ENCODE peak calls at places on chromosome 15, in five cellular contexts. V, J, Y, W and T are unnamed samples.

GRCh38 chr15:58962662-58963565 is 24.5 kb upstream of the RNF111 start:
- DNase-seq in J (no peak), Y (no peak), V (no peak), W (peak; percentile 73), T (no peak)

GRCh38 chr15:67782592-67782991 is 42.7 kb upstream of the SKOR1 start:
- DNase-seq in V (no peak), W (no peak), J (peak; percentile 40), Y (no peak), T (peak; percentile 21)

GRCh38 chr15:43529587-43530345 is 12.4 kb downstream of the MAP1A start:
- DNase-seq in J (no peak), W (no peak), V (no peak), Y (no peak), T (no peak)

GRCh38 chr15:100252359-100252758 is 89.4 kb downstream of the ADAMTS17 start:
- DNase-seq in Y (no peak), W (no peak), J (no peak), V (no peak), T (no peak)

GRCh38 chr15:39804026-39804425 is 21.4 kb upstream of the FSIP1 start:
- DNase-seq in J (no peak), W (peak; percentile 46), Y (no peak), V (no peak), T (no peak)

GRCh38 chr15:33145447-33145846 is 49.1 kb downstream of the FMN1 start:
- DNase-seq in Y (no peak), V (no peak), J (no peak), W (peak; percentile 79), T (no peak)

GRCh38 chr15:101451192-101451799 is 38.2 kb downstream of the PCSK6 start:
- DNase-seq in W (peak; percentile 59), Y (no peak), J (no peak), V (no peak), T (no peak)

GRCh38 chr15:47477253-47477652 is 240.1 kb upstream of the SEMA6D start:
- DNase-seq in W (no peak), Y (no peak), J (no peak), V (no peak), T (no peak)

GRCh38 chr15:84142888-84143337 is 92.7 kb upstream of the GOLGA6L4 start:
- DNase-seq in W (peak; percentile 92), Y (peak; percentile 83), J (peak; percentile 86), V (peak; percentile 84), T (peak; percentile 82)

GRCh38 chr15:60374209-60374608 is 23.6 kb downstream of the ANXA2 start:
- DNase-seq in V (no peak), W (no peak), Y (no peak), J (no peak), T (no peak)

GRCh38 chr15:48631191-48631770 is 14.2 kb downstream of the FBN1 start:
- DNase-seq in W (no peak), J (peak; percentile 54), Y (no peak), V (no peak), T (no peak)

GRCh38 chr15:37995461-37996347 is 61.3 kb downstream of the TMCO5A start:
- DNase-seq in J (peak; percentile 69), V (no peak), W (peak; percentile 81), Y (no peak), T (peak; percentile 52)

GRCh38 chr15:25439456-25439836 is 622 bp upstream of the UBE3A start:
- DNase-seq in Y (no peak), V (no peak), J (peak; percentile 51), W (no peak), T (peak; percentile 2)

DNA sequence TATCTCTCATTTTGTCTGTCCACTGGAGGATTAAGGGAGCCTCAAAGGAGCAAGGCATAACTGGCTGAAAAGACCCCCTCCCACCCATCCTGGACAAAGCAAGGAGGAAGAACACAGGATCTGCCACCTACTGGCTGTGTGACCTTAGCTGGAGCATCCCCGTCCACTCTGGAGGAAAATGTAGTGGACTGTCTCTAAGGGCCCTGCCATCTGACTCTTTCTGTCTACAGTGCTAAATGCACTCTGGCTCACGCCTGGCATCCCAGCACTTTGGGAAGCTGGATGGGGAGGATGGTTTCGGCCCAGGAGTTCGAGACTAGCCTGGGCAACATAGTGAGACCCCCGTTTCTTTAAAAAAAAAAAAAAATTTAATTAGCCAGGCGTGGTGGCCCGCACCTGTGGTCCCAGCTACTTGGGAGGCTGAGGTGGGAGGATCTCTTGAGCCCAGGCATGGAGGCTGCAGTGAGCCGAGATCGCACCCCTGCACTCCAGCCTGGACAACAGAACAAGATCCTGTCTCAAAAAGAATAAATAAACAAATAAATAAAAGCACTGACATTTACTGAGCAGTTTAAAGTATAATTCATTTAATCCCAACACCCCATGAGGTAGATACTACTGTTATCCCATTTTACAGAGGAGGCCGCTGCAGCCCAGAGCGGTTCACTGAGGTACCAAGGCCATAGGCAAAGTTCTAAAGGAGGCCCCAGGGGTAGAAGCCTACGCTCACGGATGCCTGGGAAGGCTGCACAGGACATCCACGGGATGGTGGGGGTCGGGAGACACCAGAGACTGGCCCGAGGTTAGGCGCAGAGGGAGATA is 1.1 kb downstream of the TBC1D2B start:
- DNase-seq in Y (no peak), W (no peak), V (no peak), J (peak; percentile 51), T (no peak)
- H3K18ac ChIP-seq in Y (peak overlapping the region; percentile 71), W (peak overlapping the region; percentile 94), V (no peak overlapping the region), J (no peak overlapping the region), T (peak overlapping the region; percentile 93)

GRCh38 chr15:74432271-74432967 is 1.3 kb downstream of the SEMA7A start:
- DNase-seq in V (no peak), W (no peak), J (no peak), Y (no peak), T (no peak)

GRCh38 chr15:74431645-74432044 is 2.1 kb downstream of the SEMA7A start:
- DNase-seq in W (no peak), J (no peak), Y (no peak), V (no peak), T (no peak)

GRCh38 chr15:74434260-74434915 is 630 bp upstream of the SEMA7A start:
- DNase-seq in W (no peak), J (no peak), V (no peak), Y (no peak), T (no peak)

GRCh38 chr15:74432968-74433591 is 678 bp downstream of the SEMA7A start:
- DNase-seq in J (no peak), Y (no peak), W (no peak), V (no peak), T (no peak)

GRCh38 chr15:74433592-74434259 is at the start of gene SEMA7A:
- DNase-seq in V (peak; percentile 94), Y (peak; percentile 89), J (peak; percentile 88), W (peak; percentile 82), T (peak; percentile 80)
- H3K18ac ChIP-seq in V (no peak within 1 kb of the TSS), Y (peak within 1 kb of the TSS; percentile 71), J (peak within 1 kb of the TSS; percentile 80), W (peak within 1 kb of the TSS; percentile 92), T (peak within 1 kb of the TSS; percentile 97)

GRCh38 chr15:51735611-51736010 is 1.8 kb downstream of the LYSMD2 start:
- DNase-seq in W (no peak), V (no peak), J (no peak), Y (no peak), T (no peak)

GRCh38 chr15:51738553-51738952 is 1.1 kb upstream of the LYSMD2 start:
- DNase-seq in V (no peak), W (no peak), Y (no peak), J (no peak), T (no peak)

GRCh38 chr15:51736069-51736468 is 1.4 kb downstream of the LYSMD2 start:
- DNase-seq in V (no peak), Y (no peak), J (no peak), W (peak; percentile 7), T (no peak)

GRCh38 chr15:51737538-51738305 is at the start of gene LYSMD2:
- DNase-seq in W (peak; percentile 38), Y (no peak), J (peak; percentile 42), V (peak; percentile 50), T (peak; percentile 48)

DNA sequence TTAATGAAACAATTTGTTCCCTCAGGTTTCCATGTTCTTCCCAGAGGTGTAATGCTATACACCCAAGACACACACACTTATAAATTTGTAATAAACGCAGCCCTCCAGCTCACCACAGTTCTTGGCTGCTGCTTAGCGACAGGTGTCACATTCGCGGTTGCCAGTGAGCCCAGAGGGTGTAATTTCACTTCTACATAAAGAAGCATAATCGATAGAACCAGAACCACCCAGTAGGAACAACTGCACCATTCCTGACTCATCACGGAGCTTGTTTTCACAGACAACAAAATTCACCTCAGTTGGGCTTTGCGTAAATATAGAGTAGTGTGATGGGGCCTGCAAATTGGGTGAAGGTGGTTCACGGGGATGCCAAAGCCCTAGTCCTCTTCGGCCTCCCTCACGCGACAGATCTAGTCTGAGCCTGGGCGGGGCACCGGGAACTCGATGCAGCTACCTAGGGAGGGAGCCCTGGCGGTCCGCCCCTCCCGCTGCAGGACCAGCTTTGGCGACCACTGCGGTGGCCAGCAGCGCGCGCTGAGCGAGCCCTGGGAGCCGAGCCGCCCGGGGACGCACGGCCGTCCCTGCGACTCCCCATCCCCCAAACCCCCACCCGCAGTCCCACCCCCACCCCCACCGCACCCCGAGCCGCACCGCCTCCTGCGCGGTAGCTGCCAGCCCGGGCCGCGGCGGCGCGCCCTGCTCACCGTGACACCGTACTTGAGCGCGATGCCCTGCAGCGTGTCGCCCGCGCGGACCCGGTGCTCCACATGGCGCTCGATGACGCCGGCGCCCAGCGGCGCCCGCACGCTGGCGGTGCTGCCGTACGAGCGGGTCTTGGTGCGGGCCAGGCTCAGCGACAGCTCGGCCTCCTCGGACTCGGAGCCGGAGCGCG is 563 bp downstream of the LYSMD2 start:
- DNase-seq in V (peak; percentile 60), J (peak; percentile 46), Y (peak; percentile 68), W (peak; percentile 54), T (no peak)
- H3K18ac ChIP-seq in V (peak overlapping the region; percentile 58), J (peak overlapping the region; percentile 54), Y (no peak overlapping the region), W (peak overlapping the region; percentile 57), T (peak overlapping the region; percentile 82)

GRCh38 chr15:30870681-30871080 is 33.0 kb upstream of the FAN1 start:
- DNase-seq in W (peak; percentile 92), Y (no peak), J (no peak), V (no peak), T (no peak)

GRCh38 chr15:30859091-30859874 is 44.4 kb upstream of the FAN1 start:
- DNase-seq in W (peak; percentile 96), V (no peak), J (peak; percentile 91), Y (no peak), T (peak; percentile 3)

GRCh38 chr15:30865257-30865656 is 38.5 kb upstream of the FAN1 start:
- DNase-seq in V (no peak), Y (no peak), W (no peak), J (no peak), T (no peak)
- H3K18ac ChIP-seq in V (no peak overlapping the region), Y (no peak overlapping the region), W (no peak overlapping the region), J (no peak overlapping the region), T (no peak overlapping the region)

GRCh38 chr15:65857718-65858402 is 11.4 kb upstream of the RAB11A start:
- DNase-seq in W (peak; percentile 14), V (no peak), J (peak; percentile 24), Y (no peak), T (no peak)
- H3K18ac ChIP-seq in W (no peak overlapping the region), V (no peak overlapping the region), J (no peak overlapping the region), Y (no peak overlapping the region), T (no peak overlapping the region)